ENCODE peak calls at places on chromosome 12, in nine cellular contexts. Y is heart left ventricle; P is endothelial cell; B is Calu3; N is cardiac muscle cell; M is CD8-positive, alpha-beta T cell; J is AG04449; A is AG10803; V is fibroblast of pulmonary artery. I is an unnamed sample.

GRCh38 chr12:54053625-54054441 is at the start of gene HOXC4:
- DNase-seq in Y (no peak), V (peak), M (no peak), J (no peak), B (no peak), P (no peak), A (no peak), N (no peak), I (no peak)

GRCh38 chr12:12467701-12468218 is 94.9 kb downstream of the DUSP16 start:
- DNase-seq in B (no peak), J (no peak), N (no peak), P (no peak), A (no peak), V (no peak), M (no peak), Y (no peak), I (no peak)

GRCh38 chr12:111761099-111761498 is 5.6 kb upstream of the ALDH2 start:
- DNase-seq in N (no peak), P (no peak), B (no peak), J (no peak), Y (peak), M (no peak), V (no peak), A (no peak), I (no peak)

GRCh38 chr12:15155271-15155670 is 65.9 kb downstream of the RERG start:
- DNase-seq in M (no peak), B (no peak), P (no peak), N (no peak), J (no peak), V (no peak), A (no peak), Y (no peak), I (no peak)

GRCh38 chr12:46522141-46522540 is 149.6 kb upstream of the SLC38A2 start:
- DNase-seq in M (no peak), V (no peak), P (no peak), J (no peak), A (peak), N (no peak), Y (no peak), B (no peak), I (no peak)

GRCh38 chr12:121637231-121637914 is 11.0 kb downstream of the ORAI1 start:
- DNase-seq in A (no peak), J (no peak), M (peak), Y (peak), P (no peak), V (no peak), N (no peak), B (no peak), I (no peak)

GRCh38 chr12:67669217-67669924 is 20.8 kb downstream of the DYRK2 start:
- DNase-seq in P (no peak), B (no peak), Y (no peak), J (no peak), M (no peak), N (no peak), A (no peak), V (no peak), I (no peak)

GRCh38 chr12:23585156-23585781 is 364.2 kb downstream of the SOX5 start:
- DNase-seq in A (no peak), J (no peak), P (no peak), N (no peak), V (no peak), M (no peak), B (no peak), Y (no peak), I (no peak)

GRCh38 chr12:93766802-93767523 is 89.8 kb downstream of the CRADD start:
- DNase-seq in M (no peak), B (peak), J (no peak), V (peak), N (peak), Y (no peak), P (no peak), A (peak), I (no peak)

GRCh38 chr12:117284160-117284559 is 77.3 kb downstream of the NOS1 start:
- DNase-seq in N (no peak), V (no peak), B (no peak), A (no peak), Y (no peak), M (no peak), P (no peak), J (no peak), I (no peak)

GRCh38 chr12:51056242-51056641 is 8.1 kb downstream of the LETMD1 start:
- DNase-seq in A (peak), J (no peak), V (peak), N (no peak), Y (no peak), P (no peak), M (no peak), B (no peak), I (no peak)

GRCh38 chr12:94553130-94553519 is 93.5 kb upstream of the CEP83 start:
- DNase-seq in J (no peak), N (no peak), V (peak), Y (no peak), B (peak), M (no peak), A (peak), P (no peak), I (peak)

GRCh38 chr12:132675753-132676152 is 11.4 kb downstream of the POLE start:
- DNase-seq in A (no peak), B (no peak), Y (no peak), M (no peak), J (no peak), V (no peak), N (no peak), P (no peak), I (no peak)

GRCh38 chr12:15164997-15165659 is 56.1 kb downstream of the RERG start:
- DNase-seq in M (no peak), V (peak), Y (no peak), B (no peak), P (no peak), J (no peak), A (no peak), N (no peak), I (no peak)

GRCh38 chr12:96230646-96231045 is 36.5 kb downstream of the ELK3 start:
- DNase-seq in P (no peak), J (no peak), A (no peak), Y (no peak), B (no peak), M (no peak), V (no peak), N (no peak), I (no peak)

GRCh38 chr12:5076761-5077160 is 33.1 kb downstream of the KCNA5 start:
- DNase-seq in J (no peak), Y (no peak), N (no peak), B (no peak), M (no peak), V (no peak), A (no peak), P (no peak), I (no peak)

GRCh38 chr12:690466-690865 is 27.2 kb upstream of the NINJ2 start:
- DNase-seq in N (no peak), J (no peak), A (no peak), B (no peak), V (peak), M (no peak), Y (no peak), P (no peak), I (no peak)

GRCh38 chr12:66584673-66585072 is 94.2 kb downstream of the GRIP1 start:
- DNase-seq in B (no peak), A (no peak), P (no peak), J (no peak), M (no peak), V (no peak), N (no peak), Y (no peak), I (no peak)

DNA sequence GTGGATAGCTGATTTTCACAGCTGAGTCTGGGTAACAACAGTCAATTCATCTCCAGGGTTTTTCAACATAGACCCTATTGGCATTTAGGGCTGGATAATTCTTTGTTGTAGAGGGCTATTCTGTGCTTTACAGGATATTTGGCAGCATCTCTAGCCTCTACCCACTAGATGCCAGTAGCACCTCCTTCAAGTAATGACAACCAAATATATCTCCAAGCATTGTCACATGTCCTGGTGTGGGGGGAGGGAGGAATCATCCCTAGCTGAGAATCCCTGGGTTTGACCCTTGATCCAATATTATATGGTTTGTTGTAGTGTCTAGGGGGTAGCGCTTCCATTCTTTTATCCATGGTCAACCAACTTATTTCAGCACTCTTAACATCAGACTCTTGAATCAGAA is 157.2 kb downstream of the ANO4 start:
- DNase-seq in J (no peak), B (no peak), Y (no peak), P (no peak), V (no peak), M (no peak), A (no peak), N (no peak), I (no peak)
- TF ChIP-seq CTCF in J (no peak), B (no peak), Y (no peak), P (no peak), V (no peak), M (no peak), A (no peak), N (no peak), I (no peak)

DNA sequence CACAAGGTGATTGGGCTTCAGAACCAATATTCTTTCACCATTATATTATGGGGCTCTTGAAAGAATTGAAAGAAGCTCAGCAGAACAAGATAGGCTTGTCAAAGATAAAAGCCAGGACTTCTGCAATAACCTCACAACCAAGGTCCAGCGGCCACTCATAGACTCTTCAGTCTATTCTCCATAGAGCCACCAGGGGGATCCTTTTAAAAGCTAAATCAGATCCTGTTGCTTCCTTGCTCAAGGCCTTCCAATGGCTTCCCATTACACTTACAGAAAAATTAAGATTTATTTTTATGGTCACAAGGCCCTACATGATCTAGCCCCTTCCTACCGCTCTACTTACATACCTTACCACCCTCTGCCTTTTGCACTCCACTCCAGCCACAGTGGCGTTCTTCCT is 169.6 kb downstream of the C12orf42 start:
- DNase-seq in N (peak), A (no peak), P (no peak), B (no peak), V (no peak), J (no peak), Y (no peak), M (no peak), I (no peak)
- TF ChIP-seq CTCF in N (no peak), A (peak), P (peak), B (no peak), V (no peak), J (no peak), Y (no peak), M (no peak), I (no peak)

DNA sequence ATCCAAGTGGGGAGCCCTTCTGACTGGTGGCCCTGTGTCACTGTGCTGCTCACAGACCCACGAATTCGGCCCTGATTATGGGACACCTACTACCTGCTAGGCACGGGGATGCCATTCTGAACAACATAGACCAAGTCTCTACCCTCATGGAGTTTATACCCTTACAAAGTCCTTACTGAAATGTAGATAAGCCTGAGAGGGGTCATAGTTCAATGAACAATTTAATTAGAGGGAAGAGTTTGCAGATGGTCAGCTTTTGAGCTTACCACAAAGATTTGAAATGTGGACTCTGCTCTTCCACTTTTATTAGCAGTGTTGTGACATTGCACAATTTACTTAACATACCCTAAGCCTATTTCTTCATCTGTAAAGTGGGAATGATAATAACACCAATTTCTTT is 161.1 kb downstream of the MYRFL start:
- DNase-seq in P (no peak), B (no peak), A (no peak), Y (no peak), N (no peak), V (no peak), J (no peak), M (no peak), I (no peak)
- TF ChIP-seq CTCF in P (no peak), B (no peak), A (no peak), Y (no peak), N (no peak), V (no peak), J (no peak), M (no peak), I (no peak)

GRCh38 chr12:107775093-107775721 is 703 bp downstream of the ASCL4 start:
- DNase-seq in B (no peak), J (no peak), P (peak), N (peak), Y (peak), V (no peak), M (no peak), A (no peak), I (no peak)
- TF ChIP-seq CTCF in B (no peak), J (no peak), P (no peak), N (no peak), Y (no peak), V (no peak), M (no peak), A (no peak), I (no peak)

DNA sequence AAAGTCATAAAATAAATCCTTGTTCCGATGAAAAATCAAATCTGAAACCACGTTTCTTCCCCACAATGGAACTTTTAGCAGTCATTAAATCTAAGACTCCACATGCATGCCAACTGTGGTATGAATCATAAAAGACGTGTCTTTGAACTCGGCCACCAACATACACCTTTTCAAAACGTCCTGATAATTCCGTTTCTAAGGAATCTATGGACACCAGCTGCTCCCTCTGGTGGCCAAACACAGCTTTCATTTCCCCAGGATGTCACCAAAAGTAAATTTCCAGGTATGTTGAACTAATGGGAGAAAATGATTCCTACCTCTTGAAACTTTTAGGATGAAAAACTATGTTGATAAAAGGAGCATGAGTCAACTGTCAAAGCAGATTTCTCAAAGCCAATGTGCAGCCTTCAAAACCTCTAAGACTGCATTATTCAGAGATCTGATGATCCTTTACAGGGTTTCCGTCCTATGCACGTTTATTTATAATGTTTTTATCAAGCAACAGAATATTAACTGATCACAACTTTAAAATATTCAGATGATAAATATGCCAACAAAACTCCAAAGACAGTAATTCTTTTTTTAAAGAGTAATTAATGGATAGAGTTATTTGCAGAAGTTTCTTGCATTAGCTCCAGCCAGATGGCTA is 96.2 kb downstream of the CIT start:
- DNase-seq in Y (no peak), P (peak), V (peak), N (peak), M (no peak), J (no peak), A (peak), B (peak), I (no peak)
- TF ChIP-seq CTCF in Y (peak), P (peak), V (peak), N (peak), M (peak), J (peak), A (peak), B (peak), I (peak)

GRCh38 chr12:109706398-109706746 is 7.3 kb upstream of the FAM222A start:
- DNase-seq in A (no peak), N (no peak), P (no peak), J (no peak), V (no peak), B (no peak), Y (no peak), M (no peak), I (no peak)

GRCh38 chr12:109708939-109709338 is 4.7 kb upstream of the FAM222A start:
- DNase-seq in V (no peak), P (no peak), Y (no peak), A (no peak), M (no peak), B (no peak), J (no peak), N (no peak), I (no peak)

GRCh38 chr12:109707470-109707821 is 6.2 kb upstream of the FAM222A start:
- DNase-seq in Y (no peak), A (no peak), P (no peak), V (no peak), B (no peak), N (no peak), J (no peak), M (no peak), I (no peak)

GRCh38 chr12:109705291-109705690 is 8.3 kb upstream of the FAM222A start:
- DNase-seq in V (no peak), M (no peak), B (no peak), N (no peak), A (no peak), J (no peak), Y (no peak), P (no peak), I (no peak)

DNA sequence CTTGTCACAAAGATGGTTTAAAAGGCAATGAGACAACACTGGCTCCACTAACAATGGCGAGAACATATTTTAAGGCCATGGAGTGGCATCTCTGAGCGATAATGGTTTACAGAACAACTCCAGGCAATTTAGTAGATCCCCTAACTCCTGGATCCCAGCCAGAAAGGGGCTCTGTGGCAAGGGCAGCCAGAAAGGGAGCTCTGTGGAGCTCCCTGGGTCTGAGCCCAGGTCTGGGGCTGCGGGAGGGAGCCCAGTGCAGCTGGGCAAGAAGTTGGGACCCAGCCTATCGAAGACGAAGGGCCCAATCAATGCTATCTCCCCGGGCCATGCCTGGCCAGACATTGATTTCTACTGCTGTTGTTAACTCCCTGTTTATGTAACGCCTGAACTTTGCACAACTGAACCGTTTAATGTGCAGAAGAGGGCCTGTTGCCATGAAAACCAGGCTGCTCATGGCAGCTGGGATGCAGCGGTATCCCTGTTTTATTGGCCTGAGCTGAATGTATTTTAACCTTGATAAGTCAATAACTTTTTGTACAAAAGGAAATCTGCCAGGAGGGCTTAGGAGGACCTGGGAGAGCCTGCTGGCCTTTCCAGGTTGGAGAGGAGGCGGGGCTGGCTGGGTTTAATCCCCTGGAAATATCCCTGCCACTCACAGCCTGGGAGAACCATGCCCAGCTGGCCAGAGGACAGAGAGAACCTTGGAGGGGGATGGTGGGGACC is 6.7 kb upstream of the FAM222A start:
- DNase-seq in P (no peak), V (no peak), Y (no peak), B (no peak), J (no peak), A (no peak), N (no peak), M (no peak), I (no peak)
- TF ChIP-seq CTCF in P (no peak), V (no peak), Y (no peak), B (no peak), J (no peak), A (no peak), N (no peak), M (no peak), I (no peak)